ENCODE peak calls at places on chromosomes 2 and 18, in six cellular contexts. M, G, O, E, H and Q are unnamed samples.

GRCh38 chr2:55175254-55176093 is 56.6 kb downstream of the CLHC1 start:
- DNase-seq in M (no peak), G (peak), O (peak), E (peak), H (peak), Q (peak)

GRCh38 chr2:102048465-102048864 is 56.7 kb downstream of the IL1R2 start:
- DNase-seq in M (no peak), G (no peak), O (peak), E (no peak), H (no peak), Q (no peak)

GRCh38 chr2:127081826-127082633 is 24.9 kb downstream of the BIN1 start:
- DNase-seq in M (peak), G (no peak), O (no peak), E (no peak), H (no peak), Q (no peak)

GRCh38 chr2:220513573-220514288 is 886.3 kb downstream of the SLC4A3 start:
- DNase-seq in M (no peak), G (no peak), O (peak), E (no peak), H (no peak), Q (peak)

GRCh38 chr18:39571511-39571910 is 2005.9 kb upstream of the CELF4 start:
- DNase-seq in M (no peak), G (peak), O (peak), E (no peak), H (no peak), Q (peak)

GRCh38 chr2:47072018-47072691 is 83.0 kb downstream of the STPG4 start:
- DNase-seq in M (no peak), G (peak), O (peak), E (peak), H (no peak), Q (no peak)

GRCh38 chr2:58764321-58765099 is 523.4 kb upstream of the FANCL start:
- DNase-seq in M (no peak), G (no peak), O (no peak), E (no peak), H (no peak), Q (no peak)

GRCh38 chr2:48248251-48248933 is 281.6 kb upstream of the STON1 start:
- DNase-seq in M (peak), G (peak), O (peak), E (no peak), H (peak), Q (no peak)

GRCh38 chr2:147297820-147298219 is 547.0 kb upstream of the ACVR2A start:
- DNase-seq in M (peak), G (no peak), O (no peak), E (no peak), H (no peak), Q (no peak)

GRCh38 chr2:231576465-231576864 is 16.2 kb upstream of the TEX44 start:
- DNase-seq in M (no peak), G (no peak), O (no peak), E (no peak), H (no peak), Q (no peak)

GRCh38 chr2:241224068-241224850 is 35.8 kb downstream of the ANO7 start:
- DNase-seq in M (no peak), G (peak), O (peak), E (no peak), H (no peak), Q (no peak)

GRCh38 chr2:234399451-234400246 is 97.2 kb downstream of the ARL4C start:
- DNase-seq in M (peak), G (peak), O (no peak), E (no peak), H (no peak), Q (no peak)

GRCh38 chr2:128414351-128414750 is 95.7 kb upstream of the HS6ST1 start:
- DNase-seq in M (no peak), G (no peak), O (no peak), E (no peak), H (no peak), Q (peak)

GRCh38 chr2:109279243-109279860 is 150.3 kb downstream of the SH3RF3 start:
- DNase-seq in M (no peak), G (no peak), O (no peak), E (no peak), H (no peak), Q (no peak)

GRCh38 chr2:209773377-209773776 is 1.7 kb downstream of the UNC80 start:
- DNase-seq in M (no peak), G (no peak), O (no peak), E (no peak), H (no peak), Q (peak)

GRCh38 chr2:64862623-64863022 is 126.6 kb upstream of the SLC1A4 start:
- DNase-seq in M (no peak), G (no peak), O (no peak), E (no peak), H (no peak), Q (no peak)